ENCODE peak calls at places on chromosomes 2 and 18, in seven cellular contexts. Z is ELF-1; V is DMS153; D is stimulated activated CD4-positive, alpha-beta T cell treated with anti-CD3 and anti-CD28 coated beads, Interleukin-15, amount 100 ng/mL, for 1 hour; I is Right ventricle myocardium inferior; X is HT1080; T is T-helper 1 cell. A is an unnamed sample.

GRCh38 chr2:190511104-190511503 is 23.4 kb downstream of the NEMP2 start:
- DNase-seq in Z (no peak), V (no peak), D (no peak), I (no peak), X (peak), T (no peak), A (peak)

GRCh38 chr2:25494626-25495025 is 152.9 kb upstream of the DNMT3A start:
- DNase-seq in Z (no peak), V (no peak), D (no peak), I (no peak), X (no peak), T (no peak), A (peak)

GRCh38 chr2:172196768-172197322 is 94.1 kb upstream of the DLX2 start:
- DNase-seq in Z (no peak), V (no peak), D (no peak), I (no peak), X (peak), T (peak), A (no peak)

GRCh38 chr2:161947394-161947793 is 126.6 kb downstream of the DPP4 start:
- DNase-seq in Z (no peak), V (no peak), D (no peak), I (no peak), X (no peak), T (no peak), A (no peak)

GRCh38 chr2:25558262-25558661 is 115.1 kb downstream of the DTNB start:
- DNase-seq in Z (no peak), V (no peak), D (no peak), I (no peak), X (peak), T (peak), A (peak)

GRCh38 chr2:223548194-223548593 is 54.0 kb downstream of the SCG2 start:
- DNase-seq in Z (no peak), V (no peak), D (no peak), I (no peak), X (no peak), T (no peak), A (no peak)

GRCh38 chr2:42424033-42424432 is 63.0 kb upstream of the COX7A2L start:
- DNase-seq in Z (no peak), V (no peak), D (no peak), I (no peak), X (no peak), T (no peak), A (no peak)

GRCh38 chr2:216653931-216654365 is 20.7 kb downstream of the IGFBP2 start:
- DNase-seq in Z (no peak), V (no peak), D (no peak), I (no peak), X (no peak), T (no peak), A (no peak)

GRCh38 chr2:64337314-64337713 is 116.6 kb upstream of the LGALSL start:
- DNase-seq in Z (no peak), V (no peak), D (no peak), I (no peak), X (no peak), T (no peak), A (no peak)

GRCh38 chr2:238013806-238014205 is 47.0 kb downstream of the UBE2F start:
- DNase-seq in Z (no peak), V (no peak), D (no peak), I (no peak), X (no peak), T (no peak), A (no peak)

GRCh38 chr18:44541159-44541558 is 139.5 kb upstream of the SETBP1 start:
- DNase-seq in Z (no peak), V (no peak), D (no peak), I (no peak), X (no peak), T (no peak), A (no peak)

GRCh38 chr2:96103906-96104861 is 12.2 kb downstream of the ADRA2B start:
- DNase-seq in Z (no peak), V (no peak), D (no peak), I (no peak), X (no peak), T (no peak), A (peak)

GRCh38 chr2:215982465-215982875 is 30.9 kb downstream of the MREG start:
- DNase-seq in Z (no peak), V (peak), D (no peak), I (no peak), X (peak), T (peak), A (peak)

GRCh38 chr2:109174214-109174613 is 45.2 kb downstream of the SH3RF3 start:
- DNase-seq in Z (no peak), V (no peak), D (no peak), I (no peak), X (no peak), T (no peak), A (no peak)

GRCh38 chr2:187224989-187225388 is 223.1 kb downstream of the CALCRL start:
- DNase-seq in Z (peak), V (no peak), D (no peak), I (no peak), X (no peak), T (no peak), A (no peak)